ENCODE peak calls at places on chromosomes 2 and 18, in four cellular contexts. K is effector memory CD4-positive, alpha-beta T cell; U is astrocyte; B is left ventricle myocardium inferior. L is an unnamed sample.

GRCh38 chr2:195533771-195534642 is 123.0 kb upstream of the SLC39A10 start:
- DNase-seq in U (peak), B (peak), K (no peak), L (peak)

GRCh38 chr2:64325852-64326577 is 127.9 kb upstream of the LGALSL start:
- DNase-seq in U (no peak), K (no peak), B (no peak), L (no peak)

GRCh38 chr18:2538844-2539243 is 32.5 kb downstream of the METTL4 start:
- DNase-seq in B (no peak), K (no peak), U (peak), L (no peak)

GRCh38 chr2:190947711-190948251 is 66.2 kb downstream of the STAT1 start:
- DNase-seq in U (peak), B (no peak), K (no peak), L (no peak)

GRCh38 chr18:12302391-12303147 is 5.5 kb upstream of the TUBB6 start:
- DNase-seq in B (no peak), K (no peak), U (no peak), L (no peak)

GRCh38 chr18:9604348-9604747 is 10.0 kb downstream of the PPP4R1 start:
- DNase-seq in B (no peak), K (no peak), U (no peak), L (no peak)

GRCh38 chr2:197256771-197257170 is 53.8 kb downstream of the ANKRD44 start:
- DNase-seq in B (no peak), U (no peak), K (no peak), L (no peak)

GRCh38 chr2:212242739-212243138 is 295.9 kb downstream of the ERBB4 start:
- DNase-seq in B (no peak), K (no peak), U (no peak), L (no peak)

GRCh38 chr2:72149556-72150156 is 2.0 kb upstream of the CYP26B1 start:
- DNase-seq in K (no peak), B (peak), U (no peak), L (peak)

GRCh38 chr18:3541549-3542386 is 91.8 kb downstream of the TGIF1 start:
- DNase-seq in K (no peak), B (no peak), U (no peak), L (no peak)
- H3K4me3 ChIP-seq in K (no peak), B (no peak), U (no peak), L (no peak)

GRCh38 chr2:138713069-138713496 is 67.1 kb downstream of the NXPH2 start:
- DNase-seq in K (no peak), U (no peak), B (no peak), L (no peak)
- H3K4me3 ChIP-seq in K (no peak), U (no peak), B (no peak), L (no peak)

DNA sequence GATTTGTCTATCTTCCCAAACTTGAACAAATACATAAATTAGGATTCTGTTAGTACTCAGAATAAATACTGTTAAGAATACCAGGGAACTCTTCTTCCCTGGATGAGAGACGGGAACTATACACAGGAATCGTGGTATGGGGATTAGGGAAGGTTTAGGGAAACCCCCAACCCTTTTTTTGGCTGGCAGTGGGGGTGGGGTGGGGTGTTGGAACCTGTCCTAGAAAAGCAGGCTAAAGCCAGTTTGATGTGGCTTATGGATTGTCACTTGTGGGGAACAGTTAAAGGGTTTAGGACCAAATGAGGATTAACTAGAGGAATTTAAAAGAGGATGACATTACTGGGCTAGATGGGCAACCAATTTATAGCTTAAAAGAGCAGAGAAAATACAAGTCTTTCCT is 1.8 kb downstream of the SLC4A10 start:
- DNase-seq in U (no peak), K (no peak), B (no peak), L (no peak)
- H3K4me3 ChIP-seq in U (no peak), K (no peak), B (no peak), L (no peak)

DNA sequence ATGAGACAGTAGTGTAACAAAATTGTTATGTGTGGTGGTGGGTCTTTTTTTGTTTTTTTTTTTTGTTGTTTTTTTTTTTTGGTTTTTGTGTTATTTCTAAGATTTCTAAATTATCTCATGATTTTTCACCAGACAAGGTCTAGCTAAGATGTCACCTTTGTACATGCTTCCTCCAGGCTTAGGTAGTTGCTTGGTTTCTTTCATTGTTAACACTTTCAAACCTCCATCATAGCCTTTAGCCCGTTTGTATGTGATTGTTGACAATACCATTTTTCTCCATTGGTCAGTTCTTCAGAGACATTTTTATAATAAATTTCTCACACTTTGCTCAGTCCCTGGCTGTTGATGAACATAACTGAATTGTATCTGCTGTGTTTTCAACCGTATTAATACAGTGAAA is 2.2 kb downstream of the RELCH start:
- DNase-seq in U (no peak), B (no peak), K (no peak), L (no peak)
- H3K4me3 ChIP-seq in U (peak), B (peak), K (no peak), L (no peak)

GRCh38 chr2:187493877-187494568 is 46.0 kb upstream of the CALCRL start:
- DNase-seq in B (no peak), K (no peak), U (no peak), L (no peak)
- H3K4me3 ChIP-seq in B (no peak), K (no peak), U (no peak), L (no peak)

GRCh38 chr2:9767656-9768281 is 75.5 kb upstream of the TAF1B start:
- DNase-seq in U (no peak), K (no peak), B (no peak), L (no peak)

GRCh38 chr2:9770308-9771100 is 72.8 kb upstream of the TAF1B start:
- DNase-seq in U (peak), B (peak), K (peak), L (peak)

GRCh38 chr2:9770006-9770307 is 73.3 kb upstream of the TAF1B start:
- DNase-seq in B (no peak), K (no peak), U (no peak), L (no peak)

GRCh38 chr2:9768388-9768787 is 74.9 kb upstream of the TAF1B start:
- DNase-seq in K (no peak), B (no peak), U (no peak), L (no peak)

GRCh38 chr2:9769171-9770005 is 73.9 kb upstream of the TAF1B start:
- DNase-seq in K (no peak), U (peak), B (no peak), L (no peak)
- H3K4me3 ChIP-seq in K (no peak), U (no peak), B (no peak), L (no peak)

GRCh38 chr2:95204396-95204795 is 2.9 kb upstream of the ZNF892 start:
- DNase-seq in U (no peak), B (no peak), K (no peak), L (no peak)

GRCh38 chr2:95203911-95204310 is 3.4 kb upstream of the ZNF892 start:
- DNase-seq in B (no peak), K (no peak), U (no peak), L (no peak)

GRCh38 chr2:95208101-95208500 is 780 bp downstream of the ZNF892 start:
- DNase-seq in B (no peak), U (peak), K (no peak), L (no peak)

GRCh38 chr2:95207111-95207961 is at the start of gene ZNF892:
- DNase-seq in B (peak), U (peak), K (peak), L (peak)

GRCh38 chr2:95206086-95206485 is 1.2 kb upstream of the ZNF892 start:
- DNase-seq in K (no peak), B (no peak), U (no peak), L (no peak)
- H3K4me3 ChIP-seq in K (no peak), B (peak), U (no peak), L (peak)

GRCh38 chr2:49940616-49941015 is 786.3 kb upstream of the FSHR start:
- DNase-seq in K (no peak), B (no peak), U (no peak), L (no peak)
- H3K4me3 ChIP-seq in K (peak), B (no peak), U (no peak), L (peak)

L was measured in upper lobe of left lung.